ENCODE peak calls at places on chromosomes 13 and 19, in six cellular contexts. K, V, J, L, Z and T are unnamed samples.

GRCh38 chr13:28325022-28325421 is 169.9 kb downstream of the FLT1 start:
- DNase-seq in K (no peak), V (no peak), J (no peak), L (no peak), Z (no peak), T (no peak)

GRCh38 chr19:13015361-13016231 is 20.3 kb downstream of the NFIX start:
- DNase-seq in K (peak; percentile 34), V (no peak), J (no peak), L (no peak), Z (no peak), T (no peak)

GRCh38 chr19:43526884-43527859 is at the start of gene ETHE1:
- DNase-seq in K (peak; percentile 68), V (peak; percentile 87), J (peak; percentile 66), L (peak; percentile 84), Z (no peak), T (peak; percentile 69)

GRCh38 chr13:64936879-64937278 is 2293.3 kb downstream of the PCDH9 start:
- DNase-seq in K (no peak), V (no peak), J (no peak), L (no peak), Z (no peak), T (no peak)

GRCh38 chr13:102770435-102770834 is 3.2 kb downstream of the TEX30 start:
- DNase-seq in K (no peak), V (no peak), J (no peak), L (no peak), Z (no peak), T (no peak)

GRCh38 chr13:89822467-89822866 is 1525.0 kb upstream of the MIR17HG start:
- DNase-seq in K (no peak), V (no peak), J (no peak), L (no peak), Z (no peak), T (no peak)

GRCh38 chr13:36124236-36124822 is 6.9 kb downstream of the DCLK1 start:
- DNase-seq in K (no peak), V (peak; percentile 17), J (no peak), L (no peak), Z (no peak), T (no peak)

GRCh38 chr13:43285891-43286602 is 262.7 kb downstream of the DNAJC15 start:
- DNase-seq in K (no peak), V (no peak), J (no peak), L (no peak), Z (no peak), T (no peak)

GRCh38 chr13:27839809-27840467 is 47.7 kb downstream of the GSX1 start:
- DNase-seq in K (no peak), V (no peak), J (no peak), L (no peak), Z (no peak), T (no peak)

GRCh38 chr19:35346193-35347052 is 1.3 kb upstream of the FFAR1 start:
- DNase-seq in K (no peak), V (no peak), J (no peak), L (peak; percentile 44), Z (no peak), T (peak; percentile 57)

GRCh38 chr13:26048745-26049144 is 3.1 kb downstream of the SHISA2 start:
- DNase-seq in K (no peak), V (no peak), J (no peak), L (no peak), Z (no peak), T (no peak)

GRCh38 chr13:76723551-76724232 is 162.5 kb downstream of the KCTD12 start:
- DNase-seq in K (peak; percentile 83), V (no peak), J (no peak), L (no peak), Z (no peak), T (peak; percentile 2)

GRCh38 chr13:101529419-101529818 is 76.9 kb downstream of the ITGBL1 start:
- DNase-seq in K (peak; percentile 16), V (no peak), J (no peak), L (no peak), Z (no peak), T (no peak)

GRCh38 chr13:50676602-50677001 is 166.9 kb downstream of the DLEU7 start:
- DNase-seq in K (peak; percentile 89), V (no peak), J (no peak), L (no peak), Z (no peak), T (no peak)

GRCh38 chr19:39145180-39145953 is 19.8 kb downstream of the PAK4 start:
- DNase-seq in K (no peak), V (peak; percentile 33), J (peak; percentile 64), L (no peak), Z (no peak), T (no peak)

GRCh38 chr19:18294467-18294864 is 13.0 kb upstream of the JUND start:
- DNase-seq in K (peak; percentile 57), V (no peak), J (peak; percentile 41), L (peak; percentile 66), Z (no peak), T (peak; percentile 88)

DNA sequence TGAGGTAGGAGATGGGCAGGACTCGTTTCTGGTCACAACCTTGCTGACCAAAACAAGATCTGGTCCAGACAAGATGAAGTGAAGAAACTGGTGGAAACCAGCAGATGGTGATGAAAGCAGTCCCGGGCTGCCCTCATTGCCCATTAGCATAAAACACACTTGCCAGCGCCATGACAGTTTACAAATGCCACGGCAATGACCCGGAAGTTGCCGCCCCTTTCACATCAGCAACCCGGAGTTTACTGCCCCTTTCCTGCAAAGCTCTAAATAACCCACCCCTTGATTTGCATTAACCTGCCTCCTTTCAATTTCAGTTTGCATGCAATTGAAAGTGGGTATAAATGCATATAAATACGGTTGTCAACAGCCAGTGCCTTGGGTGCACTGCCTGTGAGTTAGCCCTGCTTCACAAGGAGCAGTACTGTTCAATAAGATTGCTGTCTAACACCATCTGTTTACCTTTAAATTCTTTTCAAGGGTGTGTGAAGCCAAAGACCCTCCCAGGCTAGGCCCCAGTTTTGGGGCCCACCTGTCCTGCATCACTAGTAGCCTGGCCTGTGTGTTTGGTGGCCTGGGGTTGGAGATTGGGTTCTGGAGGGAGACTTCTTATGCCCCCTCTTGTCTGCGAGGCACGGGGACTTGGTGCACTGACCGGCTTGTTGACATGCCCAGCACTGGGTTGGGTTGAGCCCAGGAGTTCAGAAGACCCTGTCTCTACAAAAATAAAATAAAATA is 38.8 kb downstream of the CHST8 start:
- DNase-seq in K (no peak), V (no peak), J (no peak), L (no peak), Z (no peak), T (no peak)
- H3K4me3 ChIP-seq in K (no peak overlapping the region), V (no peak overlapping the region), J (no peak overlapping the region), L (no peak overlapping the region), Z (no peak overlapping the region), T (no peak overlapping the region)

DNA sequence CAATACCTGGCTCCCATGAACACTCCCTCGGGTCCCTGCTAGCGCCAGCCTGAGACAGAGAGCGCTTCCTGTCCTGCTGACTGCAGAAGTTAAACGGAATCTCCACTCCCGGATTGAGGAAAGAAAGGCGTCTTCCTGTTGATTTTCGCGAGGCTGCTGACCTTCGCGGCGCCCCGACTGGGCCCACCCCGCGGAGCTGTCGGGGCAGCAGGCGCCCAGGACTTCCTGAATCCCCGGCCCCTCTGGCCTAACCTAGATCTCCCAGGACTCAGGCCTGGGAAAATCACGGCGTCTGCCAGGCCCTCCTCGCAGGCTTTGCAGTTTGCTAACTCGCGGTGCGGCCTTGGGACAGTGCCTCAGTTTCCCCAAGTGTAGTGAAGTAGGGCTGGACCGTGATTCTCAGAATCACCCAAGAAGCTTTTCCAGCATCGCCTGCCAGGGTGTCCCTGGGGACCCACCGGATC is 108.8 kb downstream of the KCTD15 start:
- DNase-seq in K (peak; percentile 84), V (no peak), J (peak; percentile 16), L (no peak), Z (no peak), T (no peak)
- H3K27ac ChIP-seq in K (peak overlapping the region; percentile 76), V (peak overlapping the region; percentile 90), J (peak overlapping the region; percentile 84), L (peak overlapping the region; percentile 80), Z (peak overlapping the region; percentile 93), T (no peak overlapping the region)

GRCh38 chr19:51370230-51370629 is 1.4 kb upstream of the CLDND2 start:
- DNase-seq in K (no peak), V (no peak), J (no peak), L (no peak), Z (no peak), T (no peak)
- H3K4me1 ChIP-seq in K (peaks cover 7% of the 10 kb centered on the region), V (peaks cover 3% of the 10 kb centered on the region), J (no peaks in the 10 kb centered on the region), L (peaks cover 4% of the 10 kb centered on the region), Z (peaks cover 26% of the 10 kb centered on the region), T (peaks cover 57% of the 10 kb centered on the region)

GRCh38 chr13:99816321-99816720 is 155.2 kb downstream of the ZIC5 start:
- DNase-seq in K (no peak), V (no peak), J (no peak), L (no peak), Z (no peak), T (no peak)
- H3K4me3 ChIP-seq in K (no peak overlapping the region), V (no peak overlapping the region), J (no peak overlapping the region), L (no peak overlapping the region), Z (no peak overlapping the region), T (no peak overlapping the region)

DNA sequence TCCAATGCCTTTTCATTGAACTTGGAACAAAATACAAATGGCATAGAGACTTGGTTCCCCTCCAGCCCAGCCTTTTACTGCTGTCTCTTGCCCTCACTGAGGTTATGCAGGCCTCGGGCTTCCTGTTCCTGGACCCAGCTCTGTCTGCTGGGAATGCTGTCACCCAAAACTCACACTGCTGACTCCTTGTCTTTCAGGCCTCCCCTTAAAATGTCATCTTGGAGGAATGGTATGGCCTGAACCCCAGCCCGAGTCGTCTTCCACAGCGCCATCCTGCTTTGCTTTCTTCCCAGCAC is 9.7 kb upstream of the ANKRD10 start:
- DNase-seq in K (no peak), V (no peak), J (no peak), L (no peak), Z (no peak), T (no peak)
- H3K27ac ChIP-seq in K (no peak overlapping the region), V (no peak overlapping the region), J (no peak overlapping the region), L (no peak overlapping the region), Z (no peak overlapping the region), T (no peak overlapping the region)